ENCODE peak calls at places on chromosome 4, in four cellular contexts. U, G, Q and H are unnamed samples.

GRCh38 chr4:109432676-109433075 is 939 bp upstream of the SEC24B start:
- DNase-seq in U (peak), G (peak), Q (no peak), H (no peak)

GRCh38 chr4:64539234-64539849 is 130.1 kb upstream of the TECRL start:
- DNase-seq in U (peak), G (peak), Q (no peak), H (peak)

GRCh38 chr4:504076-504475 is 5.1 kb downstream of the PIGG start:
- DNase-seq in U (no peak), G (no peak), Q (no peak), H (no peak)

GRCh38 chr4:82706349-82707000 is 92.1 kb downstream of the SCD5 start:
- DNase-seq in U (no peak), G (no peak), Q (no peak), H (no peak)

GRCh38 chr4:151862766-151863165 is 102.0 kb upstream of the GATB start:
- DNase-seq in U (peak), G (peak), Q (no peak), H (no peak)

GRCh38 chr4:128601992-128602695 is 207.4 kb upstream of the JADE1 start:
- DNase-seq in U (no peak), G (peak), Q (peak), H (no peak)

GRCh38 chr4:107709916-107710315 is 10.1 kb downstream of the PAPSS1 start:
- DNase-seq in U (no peak), G (peak), Q (no peak), H (no peak)

GRCh38 chr4:187294861-187295260 is 571.2 kb upstream of the FAT1 start:
- DNase-seq in U (no peak), G (peak), Q (no peak), H (no peak)

GRCh38 chr4:96519291-96519690 is 679.4 kb downstream of the PDHA2 start:
- DNase-seq in U (no peak), G (no peak), Q (no peak), H (no peak)

GRCh38 chr4:17469931-17470674 is 41.8 kb downstream of the QDPR start:
- DNase-seq in U (no peak), G (peak), Q (no peak), H (no peak)

GRCh38 chr4:147968641-147969040 is 236.8 kb downstream of the ARHGAP10 start:
- DNase-seq in U (no peak), G (peak), Q (no peak), H (no peak)

GRCh38 chr4:110953898-110954297 is 331.0 kb upstream of the PITX2 start:
- DNase-seq in U (no peak), G (no peak), Q (no peak), H (no peak)

GRCh38 chr4:85210353-85210752 is 243.9 kb upstream of the WDFY3 start:
- DNase-seq in U (no peak), G (no peak), Q (no peak), H (no peak)

GRCh38 chr4:153788064-153788418 is 842 bp downstream of the SFRP2 start:
- DNase-seq in U (peak), G (no peak), Q (peak), H (no peak)

GRCh38 chr4:71441186-71442169 is 102.7 kb downstream of the SLC4A4 start:
- DNase-seq in U (no peak), G (peak), Q (no peak), H (no peak)

GRCh38 chr4:121822796-121823504 is 733 bp downstream of the CCNA2 start:
- DNase-seq in U (peak), G (no peak), Q (no peak), H (peak)

GRCh38 chr4:172392741-172393140 is 579.5 kb downstream of the GALNTL6 start:
- DNase-seq in U (no peak), G (no peak), Q (no peak), H (no peak)

GRCh38 chr4:7831330-7831729 is 108.3 kb downstream of the AFAP1 start:
- DNase-seq in U (no peak), G (peak), Q (no peak), H (no peak)

GRCh38 chr4:83548151-83548905 is 12.4 kb downstream of the GPAT3 start:
- DNase-seq in U (peak), G (peak), Q (no peak), H (peak)

GRCh38 chr4:158255727-158256324 is 45.5 kb downstream of the TMEM144 start:
- DNase-seq in U (peak), G (peak), Q (no peak), H (no peak)

GRCh38 chr4:126807132-126807531 is 825.6 kb upstream of the INTU start:
- DNase-seq in U (peak), G (peak), Q (no peak), H (no peak)

GRCh38 chr4:78247541-78248285 is 190.6 kb downstream of the FRAS1 start:
- DNase-seq in U (peak), G (no peak), Q (no peak), H (no peak)

GRCh38 chr4:114178392-114178791 is 198.9 kb upstream of the ARSJ start:
- DNase-seq in U (no peak), G (no peak), Q (no peak), H (no peak)

GRCh38 chr4:159762672-159763071 is 659.8 kb downstream of the RAPGEF2 start:
- DNase-seq in U (no peak), G (no peak), Q (no peak), H (no peak)

GRCh38 chr4:7964890-7965662 is 25.4 kb upstream of the AFAP1 start:
- DNase-seq in U (peak), G (peak), Q (no peak), H (peak)

GRCh38 chr4:122285285-122285684 is 93.5 kb upstream of the ADAD1 start:
- DNase-seq in U (peak), G (peak), Q (no peak), H (no peak)

GRCh38 chr4:145839151-145839550 is 99.5 kb downstream of the ZNF827 start:
- DNase-seq in U (peak), G (peak), Q (no peak), H (peak)

DNA sequence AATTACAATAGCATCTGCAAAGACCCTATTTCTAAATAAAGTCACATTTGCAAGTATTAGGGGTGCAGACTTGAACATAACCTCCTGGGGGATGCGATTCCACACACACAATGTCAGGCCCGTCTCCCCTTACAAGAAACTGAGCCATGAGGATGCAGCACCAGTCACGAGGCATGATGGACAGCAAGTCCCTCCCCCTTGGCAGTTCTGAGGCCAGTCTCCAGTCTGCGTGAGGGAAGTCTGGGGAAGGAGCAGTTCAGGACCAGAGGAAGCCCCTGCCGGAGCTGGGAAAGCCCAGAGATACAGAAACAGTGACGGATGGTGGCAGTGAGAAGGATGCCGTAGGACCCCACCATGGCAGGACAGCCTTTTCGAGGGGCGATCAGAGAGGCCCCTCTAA is 9.4 kb downstream of the FAM53A start:
- DNase-seq in U (no peak), G (peak), Q (no peak), H (no peak)
- H2BK5ac ChIP-seq in U (no peak), G (no peak), Q (no peak), H (no peak)

DNA sequence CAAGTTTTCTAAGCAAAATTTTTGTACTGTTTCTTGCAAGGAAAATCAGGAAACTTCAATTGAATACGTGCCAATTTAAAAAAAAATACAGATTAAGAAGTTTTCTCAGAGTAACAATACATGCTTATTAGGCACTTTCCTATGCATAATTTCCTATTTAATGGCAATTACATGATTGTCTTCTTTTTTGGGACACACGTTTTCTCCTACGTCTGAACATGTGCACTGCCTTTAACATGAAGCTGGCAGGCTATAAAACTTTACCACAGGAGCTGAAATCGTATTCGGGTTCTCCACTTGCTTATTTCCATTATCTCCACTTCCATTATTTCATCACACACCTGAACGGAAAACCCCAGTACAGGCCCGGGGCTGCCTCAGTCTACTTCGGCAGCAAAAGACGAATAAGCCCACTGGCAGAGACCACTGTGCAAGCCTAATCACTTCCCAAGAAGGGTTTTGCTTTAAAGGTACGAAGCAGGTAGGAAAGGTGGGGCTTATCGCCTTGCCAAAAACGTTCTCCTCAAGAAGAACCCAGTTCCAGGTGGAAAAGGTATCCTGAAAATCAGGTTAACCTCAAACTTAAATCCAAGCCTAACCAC is 573 bp downstream of the RCHY1 start:
- DNase-seq in U (no peak), G (peak), Q (no peak), H (no peak)
- H4K5ac ChIP-seq in U (no peak), G (peak), Q (peak), H (peak)

DNA sequence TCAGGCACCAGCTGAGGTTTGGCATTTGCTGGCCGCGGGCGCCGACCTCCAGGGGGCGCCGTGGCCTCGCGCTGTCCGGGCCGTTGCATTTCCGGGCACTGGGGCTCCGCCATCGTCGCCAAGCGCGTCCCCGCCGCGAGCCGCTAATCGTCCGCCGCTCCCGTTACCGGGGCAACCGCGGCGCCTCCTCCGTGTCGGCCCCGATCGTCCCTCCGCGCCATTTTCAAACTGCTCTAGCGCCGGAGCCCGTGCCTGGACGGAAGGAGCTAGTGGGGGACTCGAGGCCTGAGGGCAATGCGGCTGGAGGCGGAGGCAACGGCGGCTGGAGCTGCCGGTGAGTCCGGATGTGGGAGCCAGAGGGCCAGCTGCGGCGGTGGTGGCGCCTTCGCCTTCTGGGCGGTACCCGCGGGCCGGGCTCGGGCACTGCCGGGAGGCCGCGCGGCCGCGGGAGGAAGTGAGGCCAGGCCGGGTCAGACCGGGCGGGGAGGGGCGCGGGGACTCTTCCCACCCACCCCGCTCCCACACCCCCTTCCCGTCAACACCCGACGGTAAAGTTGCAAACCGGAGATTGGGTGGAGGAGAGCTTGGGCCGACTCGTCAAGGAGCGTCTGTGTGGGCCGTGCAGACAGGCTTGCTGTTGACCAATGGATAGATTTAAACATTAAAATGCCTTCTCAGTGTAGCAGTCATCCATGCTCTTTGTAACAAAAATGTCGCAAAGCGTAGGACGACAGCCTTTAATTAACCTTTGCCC is at the start of gene CEP135:
- DNase-seq in U (peak), G (peak), Q (peak), H (peak)
- H2BK5ac ChIP-seq in U (peak), G (peak), Q (peak), H (no peak)

DNA sequence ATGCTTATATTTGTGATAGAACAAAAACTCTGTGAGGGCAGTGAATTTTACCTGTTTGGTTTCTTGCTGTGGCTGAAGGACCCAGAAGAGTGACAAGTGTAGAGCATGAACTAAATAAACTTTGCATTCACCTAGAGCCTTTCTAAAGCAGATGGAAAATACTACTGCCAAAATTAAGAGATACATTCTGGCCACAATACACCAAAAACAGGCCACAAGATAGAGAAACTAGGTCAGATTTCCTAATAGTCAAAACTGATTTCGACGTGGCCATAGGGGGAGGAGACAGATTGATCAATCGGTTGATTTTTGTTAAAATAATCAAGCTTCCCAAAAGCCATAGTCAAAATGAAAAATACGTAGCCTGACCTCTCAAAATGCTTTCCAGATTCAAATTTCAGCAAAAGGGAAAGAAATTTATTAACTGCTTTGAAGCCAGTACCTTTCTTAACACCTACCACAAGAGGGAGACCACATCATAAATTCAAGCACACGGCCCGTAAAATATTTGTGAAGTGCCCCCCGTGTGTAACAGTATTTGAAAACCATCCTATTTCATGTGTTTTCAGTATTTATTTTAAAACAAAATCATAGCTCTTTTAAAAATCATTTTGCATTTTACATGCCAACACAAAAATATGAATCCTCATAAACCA is 132.4 kb downstream of the CORIN start:
- DNase-seq in U (peak), G (peak), Q (no peak), H (no peak)
- H4K5ac ChIP-seq in U (no peak), G (no peak), Q (no peak), H (no peak)

GRCh38 chr4:40584517-40585141 is 45.0 kb downstream of the RBM47 start:
- DNase-seq in U (no peak), G (no peak), Q (no peak), H (no peak)

GRCh38 chr4:40579983-40580382 is 49.7 kb downstream of the RBM47 start:
- DNase-seq in U (no peak), G (peak), Q (no peak), H (no peak)

GRCh38 chr4:40582413-40582812 is 47.3 kb downstream of the RBM47 start:
- DNase-seq in U (no peak), G (no peak), Q (no peak), H (no peak)

GRCh38 chr4:40583850-40584439 is 45.7 kb downstream of the RBM47 start:
- DNase-seq in U (no peak), G (no peak), Q (no peak), H (no peak)

DNA sequence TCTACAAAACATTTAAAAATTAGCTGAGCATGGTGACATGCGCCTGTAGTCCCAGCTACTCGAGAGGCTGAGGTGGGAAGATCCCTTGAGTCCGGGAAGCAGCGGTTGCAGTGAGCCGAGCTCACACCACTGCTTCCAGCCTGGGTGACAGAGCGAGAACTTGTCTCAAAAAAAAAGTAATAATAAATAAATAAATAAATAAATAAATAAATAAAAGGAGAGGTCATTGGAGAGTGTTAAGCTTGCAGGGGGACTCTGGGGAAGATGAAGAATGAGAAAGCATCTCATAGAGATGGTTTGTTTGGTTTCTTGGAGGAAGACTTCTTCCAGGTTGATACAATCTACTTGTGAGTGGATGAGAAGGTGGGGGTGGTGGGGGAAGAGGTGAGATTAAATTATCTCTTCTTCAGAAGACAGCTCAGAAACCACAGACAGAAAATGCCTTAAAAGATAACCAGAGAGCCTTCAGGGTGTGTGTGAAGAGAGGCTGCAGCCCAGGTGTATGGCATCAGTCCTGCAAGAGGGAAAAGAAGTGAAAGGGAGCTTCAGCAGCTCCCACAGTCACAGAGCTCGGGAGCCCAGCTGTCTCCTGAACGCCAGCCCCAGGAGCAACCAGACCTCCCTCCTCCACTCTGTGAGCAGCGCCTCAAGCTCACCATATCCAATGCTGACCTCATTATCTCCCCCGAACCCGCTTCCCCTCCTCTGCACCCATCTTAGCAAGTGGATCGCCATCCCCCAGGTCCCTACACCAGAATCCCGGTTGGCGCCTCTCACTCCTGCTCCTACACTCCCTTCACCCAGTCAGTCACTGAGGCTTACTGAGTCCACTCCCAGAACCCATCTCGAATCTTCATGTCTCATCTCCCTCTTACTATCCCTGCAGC is 48.2 kb downstream of the RBM47 start:
- DNase-seq in U (peak), G (no peak), Q (no peak), H (no peak)
- H2BK5ac ChIP-seq in U (no peak), G (no peak), Q (peak), H (no peak)

DNA sequence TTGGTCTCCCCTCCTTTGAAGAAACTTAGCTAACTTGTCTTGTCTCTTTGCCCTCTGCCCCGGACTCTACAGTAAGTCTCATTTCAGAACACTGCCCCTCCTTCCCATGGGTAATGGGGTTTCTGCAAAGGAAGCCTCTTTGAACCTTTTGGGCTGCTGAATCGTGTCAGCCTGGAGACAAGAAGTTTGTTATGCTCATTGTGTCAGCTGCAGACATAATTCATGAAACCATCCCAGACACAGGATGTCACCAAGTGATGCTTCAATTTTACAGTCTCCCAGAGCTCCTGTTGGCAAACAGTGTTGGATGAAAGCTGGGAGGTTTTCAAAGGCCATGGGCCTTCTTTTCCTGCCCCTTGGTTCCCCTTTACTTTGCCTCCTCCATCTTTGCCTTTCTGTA is 223.1 kb upstream of the TAPT1 start:
- DNase-seq in U (no peak), G (no peak), Q (no peak), H (no peak)
- H4K5ac ChIP-seq in U (no peak), G (no peak), Q (no peak), H (no peak)

GRCh38 chr4:119626943-119627266 is 1.7 kb downstream of the PDE5A start:
- DNase-seq in U (no peak), G (no peak), Q (no peak), H (no peak)

GRCh38 chr4:119626420-119626819 is 2.2 kb downstream of the PDE5A start:
- DNase-seq in U (no peak), G (no peak), Q (no peak), H (no peak)

GRCh38 chr4:119627267-119628190 is 1.1 kb downstream of the PDE5A start:
- DNase-seq in U (peak), G (peak), Q (peak), H (peak)

GRCh38 chr4:119629142-119629471 is 503 bp upstream of the PDE5A start:
- DNase-seq in U (no peak), G (no peak), Q (no peak), H (no peak)

DNA sequence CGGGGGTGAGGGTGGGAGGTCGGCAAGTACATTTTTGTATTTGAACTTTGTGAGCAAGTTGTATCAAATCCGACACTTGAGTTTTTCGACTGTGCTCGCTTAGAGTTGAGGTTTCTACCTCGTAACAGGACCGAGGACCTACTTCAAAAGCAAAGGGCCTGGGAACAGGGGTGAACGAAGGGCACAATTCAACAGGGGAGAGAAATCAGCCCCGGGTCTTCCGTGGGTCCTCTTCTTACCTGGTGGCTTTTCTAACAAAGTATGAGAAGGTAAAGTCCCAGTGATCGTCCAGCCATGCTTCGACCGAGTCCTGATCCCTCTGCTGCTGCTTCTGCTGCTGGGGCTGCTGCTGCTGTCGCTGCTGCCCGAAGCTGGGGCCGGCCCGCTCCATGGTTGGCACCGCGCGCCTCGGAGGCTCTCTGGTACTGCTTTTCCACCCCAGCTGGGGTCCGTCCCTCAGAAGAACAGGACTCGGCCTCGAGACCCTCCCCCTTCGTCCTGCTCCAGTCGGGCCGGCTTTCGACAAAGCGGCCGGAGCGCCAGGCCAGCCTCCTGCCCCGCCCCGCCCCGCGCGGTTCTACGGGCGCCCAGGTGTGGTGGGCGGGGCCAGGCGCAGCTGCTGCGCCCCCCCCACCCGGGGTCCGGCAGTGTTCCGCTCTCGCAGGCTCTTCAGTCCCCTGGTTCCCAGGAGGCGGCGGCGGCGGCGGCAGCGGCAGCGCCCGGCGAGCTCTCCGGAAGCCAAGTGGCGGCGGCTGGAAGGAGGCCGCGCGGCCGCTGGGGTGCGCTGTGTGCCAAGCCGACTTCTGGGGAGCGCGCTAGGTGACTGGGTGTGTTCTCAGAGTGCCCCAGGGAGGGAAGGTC is at the start of gene PDE5A:
- DNase-seq in U (peak), G (peak), Q (peak), H (peak)
- H2BK5ac ChIP-seq in U (peak), G (peak), Q (peak), H (no peak)